ENCODE peak calls at places on chromosomes 16 and 17, in nine cellular contexts. E, I, C, N, L, O, R, Y and P are unnamed samples.

GRCh38 chr17:44541884-44542581 is 15.3 kb upstream of the FZD2 start:
- DNase-seq in N (no peak), Y (no peak), R (no peak), I (no peak), C (no peak), L (no peak), E (no peak), O (no peak), P (no peak)

GRCh38 chr16:9003322-9003721 is 39.6 kb upstream of the USP7 start:
- DNase-seq in C (no peak), E (no peak), O (no peak), I (no peak), L (no peak), R (no peak), Y (no peak), N (no peak), P (no peak)

GRCh38 chr17:42276359-42276608 is at the start of gene STAT5B:
- DNase-seq in O (peak; percentile 87), R (no peak), N (peak; percentile 45), Y (peak; percentile 70), C (peak; percentile 74), E (peak; percentile 96), I (peak; percentile 81), L (peak; percentile 73), P (no peak)

GRCh38 chr17:8225813-8226535 is 15.6 kb upstream of the AURKB start:
- DNase-seq in O (peak; percentile 80), E (no peak), C (no peak), L (peak; percentile 70), Y (no peak), R (peak; percentile 62), I (no peak), N (peak; percentile 95), P (peak; percentile 67)

GRCh38 chr17:66250686-66251085 is 21.5 kb upstream of the APOH start:
- DNase-seq in L (no peak), C (no peak), N (no peak), R (no peak), Y (no peak), E (no peak), O (no peak), I (no peak), P (no peak)

GRCh38 chr16:54630284-54630967 is 300.2 kb upstream of the IRX5 start:
- DNase-seq in R (no peak), L (no peak), E (no peak), Y (no peak), C (no peak), N (peak; percentile 81), I (no peak), O (no peak), P (peak; percentile 15)

GRCh38 chr17:40121886-40122465 is at the start of gene MSL1:
- DNase-seq in E (peak; percentile 98), O (peak; percentile 96), N (peak; percentile 77), L (peak; percentile 88), C (peak; percentile 80), I (peak; percentile 93), R (peak; percentile 92), Y (peak; percentile 88), P (no peak)

GRCh38 chr16:25289466-25289865 is 31.8 kb upstream of the ZKSCAN2 start:
- DNase-seq in Y (no peak), E (no peak), N (no peak), L (no peak), I (no peak), R (no peak), O (no peak), C (no peak), P (no peak)

GRCh38 chr17:55624789-55625433 is 97.8 kb downstream of the TMEM100 start:
- DNase-seq in E (no peak), N (no peak), Y (no peak), O (no peak), L (no peak), I (no peak), C (peak; percentile 52), R (no peak), P (no peak)

GRCh38 chr17:42422958-42423712 is at the start of gene CAVIN1:
- DNase-seq in L (peak; percentile 82), Y (no peak), E (peak; percentile 83), R (peak; percentile 93), I (peak; percentile 99), N (peak; percentile 98), C (no peak), O (peak; percentile 99), P (peak; percentile 99)

DNA sequence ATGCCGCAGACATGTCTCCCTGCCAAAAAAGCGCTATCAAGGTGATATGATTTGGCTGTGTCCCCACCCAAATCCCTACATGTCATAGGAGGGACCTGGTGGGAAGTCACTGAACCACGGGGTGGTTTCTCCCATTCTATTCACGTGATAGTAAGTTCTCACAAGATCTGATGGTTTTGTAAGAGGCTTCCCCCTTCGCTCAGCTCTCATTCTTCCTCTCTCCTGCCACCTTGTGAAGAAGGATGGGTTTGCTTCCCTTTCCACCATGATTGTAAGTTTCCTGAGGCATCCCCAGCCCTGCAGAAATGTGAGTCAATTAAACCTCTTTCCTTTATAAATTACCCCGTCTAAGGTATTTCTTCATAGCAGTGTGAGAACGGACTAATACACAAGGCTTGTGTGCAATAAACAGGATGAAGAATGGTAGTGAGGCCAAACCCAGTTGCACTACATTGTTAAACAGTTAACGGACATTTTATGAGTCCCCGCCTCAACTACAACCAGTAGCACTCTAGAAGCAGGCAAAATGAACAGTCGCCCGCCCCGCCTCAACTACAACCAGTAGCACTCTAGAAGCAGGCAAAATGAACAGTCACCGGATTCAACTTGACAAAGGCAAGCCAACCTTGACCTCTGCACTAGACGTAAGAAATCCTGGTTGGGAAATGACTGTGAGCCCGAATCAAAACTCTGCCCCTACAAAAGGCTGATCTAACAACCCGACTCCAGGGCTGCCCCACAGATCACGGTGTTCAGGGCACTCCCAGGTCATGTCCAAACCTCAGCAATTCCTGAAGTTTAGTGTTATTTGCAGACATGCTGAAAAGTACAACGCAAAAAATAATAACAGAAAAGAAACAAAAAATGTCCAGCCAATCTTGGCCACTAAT is 26.3 kb downstream of the VPS53 start:
- DNase-seq in C (no peak), N (peak; percentile 53), O (no peak), Y (no peak), I (no peak), L (peak; percentile 41), R (no peak), E (no peak), P (no peak)
- TF ChIP-seq CTCF in C (no peak), N (peak; percentile 20), O (no peak), Y (peak; percentile 44), I (no peak), L (peak; percentile 36), R (no peak), E (peak; percentile 38), P (peak; percentile 27)

DNA sequence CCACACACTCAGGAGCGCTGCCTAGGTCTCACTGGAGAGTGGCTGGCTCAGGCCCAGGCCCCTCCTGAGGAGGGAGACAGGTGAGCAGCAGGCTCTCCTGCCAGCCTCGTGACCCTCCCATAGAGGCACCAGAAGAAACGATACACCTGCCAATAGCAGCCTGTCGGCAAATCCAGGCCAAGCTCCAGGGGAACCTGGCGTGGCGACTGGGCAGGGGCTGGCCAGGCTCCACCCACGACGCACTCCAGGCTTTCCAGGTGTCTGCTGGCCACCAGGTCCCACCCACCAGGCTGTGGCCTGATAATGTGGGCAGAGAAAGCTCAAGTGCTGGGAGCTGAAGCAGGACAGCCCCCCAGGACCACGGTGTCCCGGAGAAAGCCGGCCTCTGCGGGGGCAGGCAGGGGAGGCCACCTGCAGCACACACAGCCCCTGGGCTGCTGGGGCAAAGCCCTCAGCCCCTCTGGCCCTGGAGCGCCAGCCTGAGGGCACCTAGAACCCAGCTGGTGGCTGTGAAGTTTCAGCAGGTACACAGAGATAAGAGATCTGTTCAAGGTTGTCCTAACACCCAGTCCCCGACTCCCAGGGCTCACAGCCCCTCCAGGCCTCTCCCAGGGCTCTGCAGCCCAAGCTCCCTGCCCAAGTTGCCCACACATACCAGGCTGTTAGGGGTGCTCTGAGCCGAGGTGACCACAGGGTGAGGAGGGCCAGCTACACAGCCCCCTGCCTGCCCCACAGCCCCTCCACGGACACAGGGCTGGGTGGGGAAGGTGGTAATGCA is 2.4 kb downstream of the PGAP6 start:
- DNase-seq in L (no peak), N (no peak), E (no peak), O (peak; percentile 92), I (no peak), Y (no peak), C (no peak), R (no peak), P (no peak)
- TF ChIP-seq CTCF in L (no peak), N (no peak), E (no peak), O (no peak), I (no peak), Y (no peak), C (no peak), R (no peak), P (no peak)

DNA sequence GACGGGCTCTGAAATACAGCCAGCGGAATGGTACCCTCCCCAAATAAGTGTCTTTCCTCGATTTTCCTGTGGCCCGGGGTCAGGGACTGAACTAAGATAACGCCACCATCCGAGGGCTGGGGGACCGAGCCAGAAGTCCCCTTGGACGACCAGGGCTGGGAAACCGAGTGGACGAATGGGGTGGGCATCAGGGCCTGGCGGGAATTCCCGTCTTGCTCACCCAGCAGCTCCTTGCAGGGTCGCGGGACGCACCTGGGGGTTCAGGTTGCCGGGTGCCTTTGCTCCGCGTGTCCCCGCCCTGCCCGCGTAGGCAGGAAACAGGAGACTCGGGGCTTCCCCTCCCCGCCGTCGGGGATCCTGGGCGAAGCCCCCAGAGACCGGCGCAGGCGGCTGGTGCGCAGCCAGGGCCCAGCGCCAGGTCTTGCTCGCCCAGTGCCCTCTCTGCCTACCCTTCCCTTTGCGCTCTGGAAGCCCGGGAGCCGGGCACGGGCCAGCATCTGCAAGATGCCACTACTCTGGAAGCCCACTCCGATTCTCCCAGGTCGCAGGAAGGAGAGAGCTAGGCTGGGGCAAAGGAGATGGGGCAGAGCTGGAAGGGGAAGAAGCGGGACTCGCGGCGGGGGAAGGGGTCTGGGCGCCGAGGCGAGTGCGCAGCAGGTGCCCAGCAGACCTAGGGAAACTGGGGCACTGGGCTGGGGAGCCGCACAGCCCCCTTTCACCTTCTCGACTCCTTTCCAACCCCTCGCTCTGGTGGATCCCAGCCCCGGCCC is 729 bp upstream of the GRIN2C start:
- DNase-seq in C (no peak), O (no peak), L (no peak), Y (no peak), E (peak; percentile 74), R (no peak), N (no peak), I (no peak), P (no peak)
- TF ChIP-seq CTCF in C (no peak), O (no peak), L (no peak), Y (no peak), E (no peak), R (peak; percentile 11), N (no peak), I (no peak), P (no peak)

GRCh38 chr16:20942271-20942670 is 41.7 kb downstream of the LYRM1 start:
- DNase-seq in N (no peak), I (no peak), Y (no peak), C (no peak), R (no peak), E (no peak), L (no peak), O (no peak), P (no peak)

GRCh38 chr16:20940864-20941634 is 40.5 kb downstream of the LYRM1 start:
- DNase-seq in E (no peak), Y (no peak), I (no peak), N (no peak), L (no peak), C (no peak), R (no peak), O (no peak), P (no peak)

GRCh38 chr16:20946015-20946629 is 45.6 kb downstream of the LYRM1 start:
- DNase-seq in C (no peak), E (no peak), L (no peak), Y (no peak), I (no peak), R (no peak), O (no peak), N (no peak), P (no peak)

GRCh38 chr16:20941635-20941926 is 41.0 kb downstream of the LYRM1 start:
- DNase-seq in Y (no peak), C (no peak), I (no peak), L (no peak), R (no peak), N (no peak), O (no peak), E (no peak), P (no peak)

GRCh38 chr16:20944861-20945390 is 44.4 kb downstream of the LYRM1 start:
- DNase-seq in L (no peak), C (peak; percentile 20), O (no peak), I (no peak), R (no peak), E (no peak), N (peak; percentile 27), Y (peak; percentile 13), P (no peak)
- TF ChIP-seq CTCF in L (no peak), C (no peak), O (peak; percentile 15), I (peak; percentile 27), R (no peak), E (no peak), N (no peak), Y (peak; percentile 36), P (no peak)